ENCODE peak calls at places on chromosomes 4 and X, in nine cellular contexts. One of them, this sample, is unnamed.
A peak's percentile ranks its signal among the peaks of the same experiment; 100 is the strongest.

GRCh38 chr4:148442830-148443549 is 776 bp upstream of the NR3C2 start:
- DNase-seq in aorta: peak; percentile 77
- DNase-seq in adipocyte: peak; percentile 28
- DNase-seq in keratinocyte: no peak
- DNase-seq in heart right ventricle: peak; percentile 28
- DNase-seq in upper lobe of left lung: no peak
- DNase-seq in GM23338: no peak
- DNase-seq in stomach: no peak
- DNase-seq in uterus: no peak
- DNase-seq in this sample: no peak

GRCh38 chr4:56575820-56576429 is 70.3 kb downstream of the ARL9 start:
- DNase-seq in adipocyte: peak; percentile 76
- DNase-seq in heart right ventricle: no peak
- DNase-seq in stomach: no peak
- DNase-seq in keratinocyte: no peak
- DNase-seq in upper lobe of left lung: no peak
- DNase-seq in aorta: no peak
- DNase-seq in GM23338: peak; percentile 41
- DNase-seq in uterus: no peak
- DNase-seq in this sample: no peak

GRCh38 chr4:68808060-68808459 is 7.7 kb upstream of the UGT2B10 start:
- DNase-seq in upper lobe of left lung: no peak
- DNase-seq in aorta: no peak
- DNase-seq in adipocyte: no peak
- DNase-seq in GM23338: no peak
- DNase-seq in heart right ventricle: no peak
- DNase-seq in keratinocyte: no peak
- DNase-seq in stomach: no peak
- DNase-seq in uterus: no peak
- DNase-seq in this sample: no peak

GRCh38 chrX:16484338-16484737 is 165.6 kb upstream of the S100G start:
- DNase-seq in GM23338: no peak
- DNase-seq in uterus: no peak
- DNase-seq in keratinocyte: peak; percentile 91
- DNase-seq in upper lobe of left lung: peak; percentile 42
- DNase-seq in adipocyte: peak; percentile 56
- DNase-seq in heart right ventricle: no peak
- DNase-seq in aorta: no peak
- DNase-seq in stomach: no peak
- DNase-seq in this sample: no peak

GRCh38 chr4:109436504-109436903 is 2.9 kb downstream of the SEC24B start:
- DNase-seq in stomach: no peak
- DNase-seq in GM23338: no peak
- DNase-seq in heart right ventricle: no peak
- DNase-seq in adipocyte: no peak
- DNase-seq in aorta: no peak
- DNase-seq in upper lobe of left lung: no peak
- DNase-seq in keratinocyte: no peak
- DNase-seq in uterus: no peak
- DNase-seq in this sample: no peak

GRCh38 chrX:40805404-40805803 is 70.1 kb upstream of the MED14 start:
- DNase-seq in aorta: no peak
- DNase-seq in heart right ventricle: no peak
- DNase-seq in keratinocyte: no peak
- DNase-seq in stomach: no peak
- DNase-seq in uterus: no peak
- DNase-seq in adipocyte: no peak
- DNase-seq in GM23338: no peak
- DNase-seq in upper lobe of left lung: no peak
- DNase-seq in this sample: no peak

GRCh38 chr4:168648929-168649328 is 152.1 kb downstream of the PALLD start:
- DNase-seq in keratinocyte: no peak
- DNase-seq in adipocyte: peak; percentile 50
- DNase-seq in stomach: no peak
- DNase-seq in heart right ventricle: no peak
- DNase-seq in upper lobe of left lung: no peak
- DNase-seq in uterus: no peak
- DNase-seq in aorta: no peak
- DNase-seq in GM23338: no peak
- DNase-seq in this sample: no peak

GRCh38 chr4:169114341-169114974 is 104.4 kb upstream of the CBR4 start:
- DNase-seq in adipocyte: no peak
- DNase-seq in heart right ventricle: no peak
- DNase-seq in keratinocyte: no peak
- DNase-seq in upper lobe of left lung: no peak
- DNase-seq in stomach: no peak
- DNase-seq in GM23338: no peak
- DNase-seq in aorta: no peak
- DNase-seq in uterus: no peak
- DNase-seq in this sample: no peak

GRCh38 chr4:95508421-95508820 is 40.4 kb downstream of the UNC5C start:
- DNase-seq in uterus: no peak
- DNase-seq in heart right ventricle: no peak
- DNase-seq in upper lobe of left lung: no peak
- DNase-seq in aorta: no peak
- DNase-seq in GM23338: no peak
- DNase-seq in keratinocyte: no peak
- DNase-seq in adipocyte: peak; percentile 32
- DNase-seq in stomach: no peak
- DNase-seq in this sample: no peak

GRCh38 chrX:139201924-139202323 is 328.6 kb upstream of the F9 start:
- DNase-seq in upper lobe of left lung: no peak
- DNase-seq in aorta: no peak
- DNase-seq in adipocyte: no peak
- DNase-seq in uterus: no peak
- DNase-seq in keratinocyte: no peak
- DNase-seq in GM23338: no peak
- DNase-seq in heart right ventricle: no peak
- DNase-seq in stomach: no peak
- DNase-seq in this sample: no peak

GRCh38 chr4:21457086-21457840 is 491.3 kb downstream of the KCNIP4 start:
- DNase-seq in upper lobe of left lung: no peak
- DNase-seq in GM23338: no peak
- DNase-seq in keratinocyte: no peak
- DNase-seq in heart right ventricle: no peak
- DNase-seq in aorta: no peak
- DNase-seq in adipocyte: no peak
- DNase-seq in uterus: no peak
- DNase-seq in stomach: no peak
- DNase-seq in this sample: no peak

GRCh38 chr4:173538903-173539445 is 8.9 kb upstream of the HAND2 start:
- DNase-seq in adipocyte: no peak
- DNase-seq in aorta: no peak
- DNase-seq in heart right ventricle: no peak
- DNase-seq in upper lobe of left lung: no peak
- DNase-seq in keratinocyte: no peak
- DNase-seq in uterus: no peak
- DNase-seq in stomach: no peak
- DNase-seq in GM23338: peak; percentile 16
- DNase-seq in this sample: no peak

GRCh38 chrX:47574096-47574553 is 8.1 kb upstream of the TIMP1 start:
- DNase-seq in upper lobe of left lung: no peak
- DNase-seq in stomach: no peak
- DNase-seq in adipocyte: no peak
- DNase-seq in keratinocyte: no peak
- DNase-seq in heart right ventricle: no peak
- DNase-seq in uterus: no peak
- DNase-seq in GM23338: peak; percentile 48
- DNase-seq in aorta: no peak
- DNase-seq in this sample: no peak

GRCh38 chr4:80839792-80840191 is 190.7 kb upstream of the BMP3 start:
- DNase-seq in aorta: no peak
- DNase-seq in stomach: no peak
- DNase-seq in GM23338: no peak
- DNase-seq in heart right ventricle: no peak
- DNase-seq in upper lobe of left lung: no peak
- DNase-seq in uterus: no peak
- DNase-seq in adipocyte: no peak
- DNase-seq in keratinocyte: no peak
- DNase-seq in this sample: no peak

GRCh38 chr4:80846210-80846609 is 184.3 kb upstream of the BMP3 start:
- DNase-seq in adipocyte: no peak
- DNase-seq in GM23338: no peak
- DNase-seq in upper lobe of left lung: no peak
- DNase-seq in stomach: no peak
- DNase-seq in keratinocyte: no peak
- DNase-seq in aorta: no peak
- DNase-seq in uterus: no peak
- DNase-seq in heart right ventricle: no peak
- DNase-seq in this sample: no peak

GRCh38 chr4:80840396-80840795 is 190.1 kb upstream of the BMP3 start:
- DNase-seq in adipocyte: peak; percentile 13
- DNase-seq in upper lobe of left lung: no peak
- DNase-seq in keratinocyte: no peak
- DNase-seq in uterus: no peak
- DNase-seq in heart right ventricle: no peak
- DNase-seq in GM23338: no peak
- DNase-seq in stomach: no peak
- DNase-seq in aorta: no peak
- DNase-seq in this sample: no peak

DNA sequence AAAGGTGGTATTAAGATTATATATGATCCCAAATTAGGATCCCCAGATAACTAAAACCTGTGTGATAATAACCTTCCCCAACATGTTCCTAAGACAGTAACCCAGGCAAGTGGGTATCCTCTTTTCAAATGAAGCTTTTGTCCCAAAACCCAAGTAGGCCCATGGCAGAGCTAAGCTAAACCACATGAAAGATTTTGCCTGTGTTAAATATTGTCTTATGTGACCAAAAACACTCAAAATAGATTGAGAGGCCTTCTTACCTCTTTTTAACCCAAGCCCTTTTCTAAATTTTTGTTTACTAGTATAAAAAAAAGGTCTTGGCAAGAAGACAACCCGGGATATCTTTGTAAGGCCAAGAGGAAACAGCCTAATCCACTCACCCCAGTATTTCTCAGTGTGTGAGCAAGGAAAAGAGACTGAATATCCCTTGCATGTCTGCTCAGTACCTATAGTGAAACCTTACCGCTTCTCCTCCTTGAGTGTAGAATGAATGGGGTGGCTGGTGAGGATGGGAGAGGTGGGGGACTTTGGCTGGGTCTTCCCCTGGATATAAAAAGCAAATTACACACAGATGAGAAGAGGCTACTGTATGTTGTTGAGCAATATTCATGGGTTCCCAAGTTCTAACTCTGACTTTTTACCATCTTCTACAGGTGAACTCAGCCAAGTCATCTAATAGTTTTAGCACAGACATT is 188.8 kb upstream of the BMP3 start:
- DNase-seq in GM23338: no peak
- DNase-seq in keratinocyte: no peak
- DNase-seq in upper lobe of left lung: no peak
- DNase-seq in uterus: no peak
- DNase-seq in stomach: no peak
- DNase-seq in heart right ventricle: no peak
- DNase-seq in adipocyte: no peak
- DNase-seq in aorta: no peak
- DNase-seq in this sample: no peak
- H3K4me3 ChIP-seq in GM23338: no peak overlapping the region
- H3K4me3 ChIP-seq in keratinocyte: no peak overlapping the region
- H3K4me3 ChIP-seq in upper lobe of left lung: no peak overlapping the region
- H3K4me3 ChIP-seq in uterus: no peak overlapping the region
- H3K4me3 ChIP-seq in stomach: no peak overlapping the region
- H3K4me3 ChIP-seq in heart right ventricle: no peak overlapping the region
- H3K4me3 ChIP-seq in adipocyte: no peak overlapping the region
- H3K4me3 ChIP-seq in aorta: no peak overlapping the region
- H3K4me3 ChIP-seq in this sample: no peak overlapping the region

GRCh38 chr4:78651250-78651860 is 99.8 kb downstream of the ANXA3 start:
- DNase-seq in keratinocyte: no peak
- DNase-seq in GM23338: no peak
- DNase-seq in adipocyte: no peak
- DNase-seq in heart right ventricle: no peak
- DNase-seq in uterus: no peak
- DNase-seq in stomach: no peak
- DNase-seq in upper lobe of left lung: no peak
- DNase-seq in aorta: no peak
- DNase-seq in this sample: no peak
- H3K4me1 ChIP-seq in keratinocyte: peaks cover 25% of the 10 kb centered on the region
- H3K4me1 ChIP-seq in GM23338: peaks cover 3% of the 10 kb centered on the region
- H3K4me1 ChIP-seq in adipocyte: peaks cover 48% of the 10 kb centered on the region
- H3K4me1 ChIP-seq in heart right ventricle: peaks cover 18% of the 10 kb centered on the region
- H3K4me1 ChIP-seq in uterus: no peaks in the 10 kb centered on the region
- H3K4me1 ChIP-seq in stomach: peaks cover 4% of the 10 kb centered on the region
- H3K4me1 ChIP-seq in upper lobe of left lung: peaks cover 38% of the 10 kb centered on the region
- H3K4me1 ChIP-seq in aorta: no peaks in the 10 kb centered on the region
- H3K4me1 ChIP-seq in this sample: no peaks in the 10 kb centered on the region

DNA sequence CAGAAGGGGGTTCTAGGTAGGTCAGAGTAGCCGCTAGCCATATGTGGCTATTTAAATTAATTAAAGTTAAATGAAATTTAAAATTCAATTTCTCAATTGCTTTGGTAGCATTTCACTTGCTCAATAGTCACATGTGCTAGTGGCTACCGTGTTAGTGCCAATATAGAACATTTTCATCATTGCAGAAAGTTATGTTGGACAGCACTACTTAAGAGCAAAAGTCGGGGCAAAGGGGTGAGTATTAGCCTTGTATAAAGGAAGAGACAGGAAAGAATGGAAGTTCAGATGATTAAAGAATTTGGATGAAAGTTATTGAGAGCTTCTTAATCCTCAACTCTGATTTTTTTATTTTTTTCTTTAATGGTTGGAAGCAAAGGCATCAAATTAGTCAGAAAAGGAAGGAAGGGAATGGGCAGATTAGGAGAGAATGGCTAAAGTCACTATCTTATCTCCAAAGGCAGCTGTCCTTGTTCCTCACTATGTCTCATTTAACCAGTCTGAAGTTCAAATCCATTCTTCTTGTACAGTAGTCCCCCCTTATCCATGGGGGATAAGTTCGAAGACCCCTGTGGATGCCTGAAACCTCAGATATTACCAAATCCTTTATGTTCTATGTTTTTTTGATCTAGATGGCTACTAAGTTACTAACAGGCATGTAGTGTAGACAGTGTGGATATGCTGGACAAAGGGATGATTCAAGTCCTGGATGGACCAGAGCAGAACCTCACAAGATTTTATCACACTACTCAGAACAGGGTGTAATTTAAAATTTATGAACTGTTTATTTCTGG is 22.9 kb downstream of the OCIAD1 start:
- DNase-seq in keratinocyte: no peak
- DNase-seq in adipocyte: no peak
- DNase-seq in stomach: no peak
- DNase-seq in GM23338: no peak
- DNase-seq in heart right ventricle: no peak
- DNase-seq in upper lobe of left lung: no peak
- DNase-seq in uterus: no peak
- DNase-seq in aorta: no peak
- DNase-seq in this sample: no peak
- H3K36me3 ChIP-seq in keratinocyte: peaks cover 17% of the 10 kb centered on the region
- H3K36me3 ChIP-seq in adipocyte: peaks cover 51% of the 10 kb centered on the region
- H3K36me3 ChIP-seq in stomach: peaks cover 83% of the 10 kb centered on the region
- H3K36me3 ChIP-seq in GM23338: peaks cover 41% of the 10 kb centered on the region
- H3K36me3 ChIP-seq in heart right ventricle: peaks cover 30% of the 10 kb centered on the region
- H3K36me3 ChIP-seq in upper lobe of left lung: peaks cover 20% of the 10 kb centered on the region
- H3K36me3 ChIP-seq in uterus: no peaks in the 10 kb centered on the region
- H3K36me3 ChIP-seq in aorta: peaks cover 3% of the 10 kb centered on the region
- H3K36me3 ChIP-seq in this sample: peaks cover 54% of the 10 kb centered on the region

DNA sequence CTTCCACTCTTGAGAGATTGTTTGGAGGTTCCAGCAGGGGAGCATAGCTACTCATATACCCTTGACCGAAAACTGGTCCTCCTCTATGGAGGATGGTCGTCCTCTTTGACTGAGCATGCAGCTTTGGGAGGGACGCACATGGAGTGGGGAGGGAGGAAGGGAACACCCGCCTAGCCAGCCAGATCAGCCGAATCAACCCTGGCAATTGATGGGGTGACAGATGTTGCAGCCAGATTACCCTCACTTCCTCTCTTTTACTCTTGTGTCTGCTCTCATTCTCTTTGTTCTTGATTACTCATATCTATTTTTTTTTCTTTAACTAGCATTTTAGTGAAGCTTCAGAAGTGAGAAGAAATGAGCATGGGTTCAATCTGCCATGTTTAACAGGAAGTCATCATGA is 19.6 kb downstream of the MGST2 start:
- DNase-seq in stomach: no peak
- DNase-seq in heart right ventricle: no peak
- DNase-seq in uterus: no peak
- DNase-seq in upper lobe of left lung: no peak
- DNase-seq in aorta: no peak
- DNase-seq in GM23338: no peak
- DNase-seq in keratinocyte: no peak
- DNase-seq in adipocyte: no peak
- DNase-seq in this sample: no peak
- H3K4me3 ChIP-seq in stomach: no peak overlapping the region
- H3K4me3 ChIP-seq in heart right ventricle: no peak overlapping the region
- H3K4me3 ChIP-seq in uterus: no peak overlapping the region
- H3K4me3 ChIP-seq in upper lobe of left lung: no peak overlapping the region
- H3K4me3 ChIP-seq in aorta: no peak overlapping the region
- H3K4me3 ChIP-seq in GM23338: no peak overlapping the region
- H3K4me3 ChIP-seq in keratinocyte: no peak overlapping the region
- H3K4me3 ChIP-seq in adipocyte: no peak overlapping the region
- H3K4me3 ChIP-seq in this sample: no peak overlapping the region